ENCODE peak calls at places on chromosomes 13 and 19, in eight cellular contexts. One of them, this sample, is unnamed.

GRCh38 chr13:39149896-39150295 is 111.6 kb downstream of the NHLRC3 start:
- DNase-seq in choroid plexus epithelial cell: no peak
- DNase-seq in progenitor cell of endocrine pancreas: no peak
- DNase-seq in nephron progenitor cell: no peak
- DNase-seq in uterus: no peak
- DNase-seq in body of pancreas: no peak
- DNase-seq in mammary epithelial cell: no peak
- DNase-seq in AG10803: no peak
- DNase-seq in this sample: no peak

GRCh38 chr19:41511628-41512027 is 64.3 kb upstream of the CEACAM21 start:
- DNase-seq in AG10803: no peak
- DNase-seq in progenitor cell of endocrine pancreas: no peak
- DNase-seq in choroid plexus epithelial cell: no peak
- DNase-seq in mammary epithelial cell: no peak
- DNase-seq in uterus: no peak
- DNase-seq in nephron progenitor cell: no peak
- DNase-seq in body of pancreas: no peak
- DNase-seq in this sample: no peak

GRCh38 chr19:13103585-13103923 is 896 bp upstream of the LYL1 start:
- DNase-seq in uterus: no peak
- DNase-seq in nephron progenitor cell: no peak
- DNase-seq in progenitor cell of endocrine pancreas: no peak
- DNase-seq in AG10803: no peak
- DNase-seq in body of pancreas: no peak
- DNase-seq in mammary epithelial cell: no peak
- DNase-seq in choroid plexus epithelial cell: no peak
- DNase-seq in this sample: no peak

GRCh38 chr19:29263305-29264080 is 50.5 kb upstream of the UQCRFS1 start:
- DNase-seq in uterus: peak; percentile 20
- DNase-seq in progenitor cell of endocrine pancreas: peak; percentile 46
- DNase-seq in choroid plexus epithelial cell: peak; percentile 37
- DNase-seq in nephron progenitor cell: peak; percentile 79
- DNase-seq in body of pancreas: peak; percentile 38
- DNase-seq in mammary epithelial cell: peak; percentile 4
- DNase-seq in AG10803: peak; percentile 33
- DNase-seq in this sample: peak; percentile 84

GRCh38 chr19:990746-991145 is 6.6 kb downstream of the WDR18 start:
- DNase-seq in AG10803: no peak
- DNase-seq in body of pancreas: no peak
- DNase-seq in uterus: no peak
- DNase-seq in mammary epithelial cell: no peak
- DNase-seq in choroid plexus epithelial cell: no peak
- DNase-seq in progenitor cell of endocrine pancreas: no peak
- DNase-seq in nephron progenitor cell: no peak
- DNase-seq in this sample: no peak

GRCh38 chr13:60162096-60162495 is 1.6 kb downstream of the DIAPH3 start:
- DNase-seq in body of pancreas: no peak
- DNase-seq in uterus: no peak
- DNase-seq in choroid plexus epithelial cell: peak; percentile 28
- DNase-seq in progenitor cell of endocrine pancreas: no peak
- DNase-seq in AG10803: peak; percentile 25
- DNase-seq in mammary epithelial cell: peak; percentile 18
- DNase-seq in nephron progenitor cell: no peak
- DNase-seq in this sample: no peak

GRCh38 chr13:29520671-29521070 is 74.8 kb downstream of the SLC7A1 start:
- DNase-seq in uterus: no peak
- DNase-seq in nephron progenitor cell: no peak
- DNase-seq in choroid plexus epithelial cell: peak; percentile 92
- DNase-seq in progenitor cell of endocrine pancreas: no peak
- DNase-seq in AG10803: peak; percentile 91
- DNase-seq in mammary epithelial cell: no peak
- DNase-seq in body of pancreas: no peak
- DNase-seq in this sample: no peak

GRCh38 chr13:21050288-21051197 is 10.8 kb downstream of the LATS2 start:
- DNase-seq in uterus: no peak
- DNase-seq in nephron progenitor cell: no peak
- DNase-seq in choroid plexus epithelial cell: peak; percentile 39
- DNase-seq in progenitor cell of endocrine pancreas: no peak
- DNase-seq in mammary epithelial cell: no peak
- DNase-seq in body of pancreas: no peak
- DNase-seq in AG10803: no peak
- DNase-seq in this sample: no peak

GRCh38 chr13:44843403-44843802 is 145.9 kb downstream of the NUFIP1 start:
- DNase-seq in AG10803: peak; percentile 82
- DNase-seq in choroid plexus epithelial cell: peak; percentile 44
- DNase-seq in nephron progenitor cell: no peak
- DNase-seq in progenitor cell of endocrine pancreas: no peak
- DNase-seq in uterus: no peak
- DNase-seq in body of pancreas: no peak
- DNase-seq in mammary epithelial cell: peak; percentile 63
- DNase-seq in this sample: no peak

GRCh38 chr13:50241479-50241878 is 226.2 kb downstream of the KCNRG start:
- DNase-seq in mammary epithelial cell: no peak
- DNase-seq in nephron progenitor cell: no peak
- DNase-seq in progenitor cell of endocrine pancreas: no peak
- DNase-seq in AG10803: no peak
- DNase-seq in uterus: no peak
- DNase-seq in body of pancreas: no peak
- DNase-seq in choroid plexus epithelial cell: peak; percentile 85
- DNase-seq in this sample: no peak

GRCh38 chr19:28358604-28359003 is 854.3 kb downstream of the UQCRFS1 start:
- DNase-seq in mammary epithelial cell: no peak
- DNase-seq in AG10803: no peak
- DNase-seq in uterus: no peak
- DNase-seq in choroid plexus epithelial cell: peak; percentile 30
- DNase-seq in body of pancreas: no peak
- DNase-seq in progenitor cell of endocrine pancreas: no peak
- DNase-seq in nephron progenitor cell: no peak
- DNase-seq in this sample: no peak

GRCh38 chr19:39839678-39840327 is 5.8 kb upstream of the DYRK1B start:
- DNase-seq in body of pancreas: no peak
- DNase-seq in nephron progenitor cell: no peak
- DNase-seq in choroid plexus epithelial cell: no peak
- DNase-seq in uterus: no peak
- DNase-seq in AG10803: peak; percentile 16
- DNase-seq in mammary epithelial cell: no peak
- DNase-seq in progenitor cell of endocrine pancreas: no peak
- DNase-seq in this sample: peak; percentile 56

GRCh38 chr13:51728972-51729371 is 75.0 kb downstream of the DHRS12 start:
- DNase-seq in mammary epithelial cell: peak; percentile 46
- DNase-seq in AG10803: peak; percentile 87
- DNase-seq in uterus: no peak
- DNase-seq in progenitor cell of endocrine pancreas: no peak
- DNase-seq in nephron progenitor cell: no peak
- DNase-seq in choroid plexus epithelial cell: peak; percentile 93
- DNase-seq in body of pancreas: no peak
- DNase-seq in this sample: no peak

GRCh38 chr19:33621811-33622504 is at the start of gene CHST8:
- DNase-seq in choroid plexus epithelial cell: peak; percentile 16
- DNase-seq in mammary epithelial cell: peak; percentile 29
- DNase-seq in uterus: peak; percentile 17
- DNase-seq in progenitor cell of endocrine pancreas: peak; percentile 59
- DNase-seq in nephron progenitor cell: peak; percentile 84
- DNase-seq in body of pancreas: peak; percentile 20
- DNase-seq in AG10803: peak; percentile 20
- DNase-seq in this sample: peak; percentile 91

GRCh38 chr19:33795370-33796163 is 1.1 kb upstream of the KCTD15 start:
- DNase-seq in mammary epithelial cell: peak; percentile 75
- DNase-seq in body of pancreas: peak; percentile 82
- DNase-seq in choroid plexus epithelial cell: peak; percentile 85
- DNase-seq in nephron progenitor cell: peak; percentile 93
- DNase-seq in progenitor cell of endocrine pancreas: peak; percentile 88
- DNase-seq in AG10803: peak; percentile 83
- DNase-seq in uterus: peak; percentile 83
- DNase-seq in this sample: peak; percentile 93

GRCh38 chr13:81172603-81173002 is 831.7 kb upstream of the SPRY2 start:
- DNase-seq in uterus: no peak
- DNase-seq in nephron progenitor cell: no peak
- DNase-seq in progenitor cell of endocrine pancreas: no peak
- DNase-seq in mammary epithelial cell: no peak
- DNase-seq in body of pancreas: no peak
- DNase-seq in AG10803: no peak
- DNase-seq in choroid plexus epithelial cell: no peak
- DNase-seq in this sample: no peak

GRCh38 chr13:92187378-92187989 is 789.1 kb downstream of the GPC5 start:
- DNase-seq in nephron progenitor cell: peak; percentile 39
- DNase-seq in uterus: no peak
- DNase-seq in AG10803: peak; percentile 26
- DNase-seq in body of pancreas: peak; percentile 9
- DNase-seq in mammary epithelial cell: peak; percentile 7
- DNase-seq in progenitor cell of endocrine pancreas: no peak
- DNase-seq in choroid plexus epithelial cell: peak; percentile 73
- DNase-seq in this sample: no peak

GRCh38 chr19:14317157-14317556 is 64.1 kb upstream of the ADGRE5 start:
- DNase-seq in AG10803: no peak
- DNase-seq in nephron progenitor cell: no peak
- DNase-seq in body of pancreas: no peak
- DNase-seq in choroid plexus epithelial cell: no peak
- DNase-seq in mammary epithelial cell: no peak
- DNase-seq in progenitor cell of endocrine pancreas: no peak
- DNase-seq in uterus: no peak
- DNase-seq in this sample: no peak

GRCh38 chr19:14315433-14315832 is 65.8 kb upstream of the ADGRE5 start:
- DNase-seq in AG10803: no peak
- DNase-seq in body of pancreas: no peak
- DNase-seq in progenitor cell of endocrine pancreas: no peak
- DNase-seq in choroid plexus epithelial cell: peak; percentile 6
- DNase-seq in uterus: no peak
- DNase-seq in nephron progenitor cell: no peak
- DNase-seq in mammary epithelial cell: no peak
- DNase-seq in this sample: no peak

GRCh38 chr19:14320253-14320652 is 61.0 kb upstream of the ADGRE5 start:
- DNase-seq in choroid plexus epithelial cell: no peak
- DNase-seq in body of pancreas: no peak
- DNase-seq in uterus: no peak
- DNase-seq in nephron progenitor cell: no peak
- DNase-seq in AG10803: no peak
- DNase-seq in progenitor cell of endocrine pancreas: no peak
- DNase-seq in mammary epithelial cell: no peak
- DNase-seq in this sample: no peak

GRCh38 chr19:14322889-14323463 is 58.3 kb upstream of the ADGRE5 start:
- DNase-seq in body of pancreas: no peak
- DNase-seq in AG10803: no peak
- DNase-seq in choroid plexus epithelial cell: no peak
- DNase-seq in mammary epithelial cell: no peak
- DNase-seq in uterus: no peak
- DNase-seq in progenitor cell of endocrine pancreas: no peak
- DNase-seq in nephron progenitor cell: no peak
- DNase-seq in this sample: no peak

GRCh38 chr19:14318873-14319272 is 62.4 kb upstream of the ADGRE5 start:
- DNase-seq in body of pancreas: no peak
- DNase-seq in nephron progenitor cell: peak; percentile 23
- DNase-seq in mammary epithelial cell: no peak
- DNase-seq in uterus: no peak
- DNase-seq in AG10803: no peak
- DNase-seq in choroid plexus epithelial cell: peak; percentile 7
- DNase-seq in progenitor cell of endocrine pancreas: no peak
- DNase-seq in this sample: peak; percentile 25
- TF ChIP-seq CTCF in body of pancreas: peak; percentile 9
- TF ChIP-seq CTCF in nephron progenitor cell: peak; percentile 7
- TF ChIP-seq CTCF in mammary epithelial cell: no peak
- TF ChIP-seq CTCF in uterus: peak; percentile 5
- TF ChIP-seq CTCF in AG10803: peak; percentile 19
- TF ChIP-seq CTCF in choroid plexus epithelial cell: peak; percentile 52
- TF ChIP-seq CTCF in progenitor cell of endocrine pancreas: peak; percentile 36
- TF ChIP-seq CTCF in this sample: no peak

DNA sequence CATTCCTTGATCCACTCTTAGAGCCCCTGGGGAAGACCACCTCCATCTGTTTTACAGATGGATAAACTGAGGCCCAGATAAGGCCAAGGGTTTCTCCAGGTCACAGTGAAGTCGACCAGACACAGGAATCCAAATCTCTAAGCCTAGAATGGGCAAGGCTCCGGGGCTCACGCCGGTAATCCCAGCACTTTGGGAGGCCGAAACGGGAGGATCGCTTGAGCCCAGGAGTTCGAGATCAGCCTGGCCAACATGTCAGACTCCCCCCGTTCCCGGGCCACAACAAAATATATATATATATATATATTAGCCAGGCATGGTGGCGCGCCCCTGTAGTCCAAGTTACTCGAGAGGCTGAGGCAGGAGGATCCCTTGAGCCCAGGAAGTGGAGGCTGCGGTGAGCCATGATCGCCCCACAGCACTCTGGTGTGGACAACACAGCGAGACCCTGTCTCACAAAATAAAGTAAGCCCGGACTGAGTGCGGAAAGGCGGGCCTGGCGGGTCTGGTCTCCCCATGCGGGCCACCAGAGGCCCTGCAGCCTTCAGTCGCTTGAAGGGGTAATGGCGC is 615 bp upstream of the RPL13A start:
- DNase-seq in progenitor cell of endocrine pancreas: no peak
- DNase-seq in uterus: no peak
- DNase-seq in body of pancreas: no peak
- DNase-seq in AG10803: no peak
- DNase-seq in mammary epithelial cell: no peak
- DNase-seq in nephron progenitor cell: no peak
- DNase-seq in choroid plexus epithelial cell: no peak
- DNase-seq in this sample: no peak
- TF ChIP-seq CTCF in progenitor cell of endocrine pancreas: peak; percentile 34
- TF ChIP-seq CTCF in uterus: peak; percentile 17
- TF ChIP-seq CTCF in body of pancreas: peak; percentile 23
- TF ChIP-seq CTCF in AG10803: no peak
- TF ChIP-seq CTCF in mammary epithelial cell: no peak
- TF ChIP-seq CTCF in nephron progenitor cell: no peak
- TF ChIP-seq CTCF in choroid plexus epithelial cell: no peak
- TF ChIP-seq CTCF in this sample: no peak

GRCh38 chr13:86846501-86846900 is 824.7 kb upstream of the SLITRK5 start:
- DNase-seq in nephron progenitor cell: no peak
- DNase-seq in body of pancreas: no peak
- DNase-seq in AG10803: no peak
- DNase-seq in progenitor cell of endocrine pancreas: no peak
- DNase-seq in choroid plexus epithelial cell: peak; percentile 66
- DNase-seq in uterus: no peak
- DNase-seq in mammary epithelial cell: peak; percentile 40
- DNase-seq in this sample: no peak

DNA sequence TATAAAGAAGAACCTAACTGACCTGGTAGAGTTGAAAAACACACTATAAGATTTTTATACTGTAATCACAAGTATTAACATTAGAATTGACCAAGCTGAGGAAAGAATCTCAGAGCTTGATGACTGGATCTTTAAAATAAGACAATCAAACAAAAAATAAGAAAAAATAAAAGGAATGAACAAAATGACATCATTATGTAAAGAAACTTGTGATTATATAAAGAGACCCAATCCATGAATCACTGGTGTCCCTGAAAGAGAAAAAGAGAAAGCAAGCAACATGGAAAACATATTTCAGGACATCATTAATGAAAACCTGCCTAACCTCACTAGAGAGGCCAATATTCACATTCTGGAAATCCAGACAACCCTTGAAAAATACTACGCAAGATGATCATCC is 822.5 kb upstream of the SLITRK5 start:
- DNase-seq in mammary epithelial cell: no peak
- DNase-seq in body of pancreas: no peak
- DNase-seq in progenitor cell of endocrine pancreas: no peak
- DNase-seq in nephron progenitor cell: no peak
- DNase-seq in choroid plexus epithelial cell: no peak
- DNase-seq in uterus: no peak
- DNase-seq in AG10803: no peak
- DNase-seq in this sample: no peak
- TF ChIP-seq CTCF in mammary epithelial cell: no peak
- TF ChIP-seq CTCF in body of pancreas: no peak
- TF ChIP-seq CTCF in progenitor cell of endocrine pancreas: no peak
- TF ChIP-seq CTCF in nephron progenitor cell: no peak
- TF ChIP-seq CTCF in choroid plexus epithelial cell: no peak
- TF ChIP-seq CTCF in uterus: no peak
- TF ChIP-seq CTCF in AG10803: no peak
- TF ChIP-seq CTCF in this sample: no peak

GRCh38 chr19:48826606-48827020 is 9.7 kb downstream of the HSD17B14 start:
- DNase-seq in nephron progenitor cell: no peak
- DNase-seq in progenitor cell of endocrine pancreas: no peak
- DNase-seq in AG10803: no peak
- DNase-seq in choroid plexus epithelial cell: no peak
- DNase-seq in body of pancreas: peak; percentile 81
- DNase-seq in uterus: no peak
- DNase-seq in mammary epithelial cell: no peak
- DNase-seq in this sample: peak; percentile 31
- TF ChIP-seq CTCF in nephron progenitor cell: no peak
- TF ChIP-seq CTCF in progenitor cell of endocrine pancreas: no peak
- TF ChIP-seq CTCF in AG10803: peak; percentile 13
- TF ChIP-seq CTCF in choroid plexus epithelial cell: peak; percentile 32
- TF ChIP-seq CTCF in body of pancreas: peak; percentile 69
- TF ChIP-seq CTCF in uterus: no peak
- TF ChIP-seq CTCF in mammary epithelial cell: no peak
- TF ChIP-seq CTCF in this sample: peak; percentile 13